ENCODE peak calls at places on chromosomes 7 and 10, in nine cellular contexts. Y is thyroid gland; J is neural progenitor cell; D is foreskin keratinocyte; K is CD8-positive, alpha-beta memory T cell; T is esophagus squamous epithelium; Q is HCT116; R is heart left ventricle; S is aorta. E is an unnamed sample. For H3K4me1, the result is how much of the 10 kb centered on the place peaks cover.

GRCh38 chr10:8499312-8499711 is 444.8 kb downstream of the GATA3 start:
- DNase-seq in Y (no peak), J (no peak), D (peak), K (no peak), T (no peak), Q (no peak), R (no peak), S (no peak), E (no peak)

GRCh38 chr7:6497637-6497905 is 49.8 kb upstream of the DAGLB start:
- DNase-seq in Y (no peak), J (no peak), D (no peak), K (no peak), T (no peak), Q (no peak), R (no peak), S (no peak), E (no peak)

GRCh38 chr7:43569424-43569823 is 13.5 kb upstream of the STK17A start:
- DNase-seq in Y (no peak), J (no peak), D (peak), K (no peak), T (no peak), Q (no peak), R (no peak), S (no peak), E (no peak)

GRCh38 chr10:61486738-61487396 is 33.7 kb upstream of the TMEM26 start:
- DNase-seq in Y (no peak), J (no peak), D (no peak), K (no peak), T (no peak), Q (no peak), R (no peak), S (no peak), E (no peak)

GRCh38 chr10:5511231-5511884 is 12.0 kb upstream of the CALML5 start:
- DNase-seq in Y (no peak), J (no peak), D (no peak), K (no peak), T (no peak), Q (no peak), R (no peak), S (peak), E (no peak)

GRCh38 chr7:135712182-135712782 is 15.7 kb downstream of the SLC13A4 start:
- DNase-seq in Y (no peak), J (no peak), D (no peak), K (no peak), T (no peak), Q (no peak), R (no peak), S (no peak), E (no peak)

GRCh38 chr10:120186506-120186905 is 270.5 kb upstream of the PLPP4 start:
- DNase-seq in Y (peak), J (no peak), D (no peak), K (no peak), T (no peak), Q (no peak), R (no peak), S (no peak), E (no peak)

GRCh38 chr7:151472644-151473380 is 32.9 kb upstream of the CRYGN start:
- DNase-seq in Y (no peak), J (no peak), D (no peak), K (no peak), T (no peak), Q (no peak), R (no peak), S (no peak), E (peak)

GRCh38 chr7:33669251-33669670 is 236.1 kb upstream of the BMPER start:
- DNase-seq in Y (no peak), J (no peak), D (peak), K (no peak), T (no peak), Q (no peak), R (no peak), S (no peak), E (no peak)

GRCh38 chr7:121394709-121395140 is 1.4 kb downstream of the FAM3C start:
- DNase-seq in Y (peak), J (no peak), D (no peak), K (no peak), T (no peak), Q (no peak), R (no peak), S (no peak), E (no peak)

GRCh38 chr10:35691522-35692236 is 49.6 kb upstream of the FZD8 start:
- DNase-seq in Y (no peak), J (peak), D (no peak), K (no peak), T (no peak), Q (no peak), R (no peak), S (no peak), E (peak)

GRCh38 chr10:29392376-29393021 is 103.6 kb downstream of the LYZL1 start:
- DNase-seq in Y (peak), J (peak), D (peak), K (peak), T (no peak), Q (no peak), R (no peak), S (no peak), E (peak)

GRCh38 chr7:538764-539685 is 19.4 kb upstream of the PDGFA start:
- DNase-seq in Y (no peak), J (no peak), D (peak), K (no peak), T (no peak), Q (no peak), R (no peak), S (no peak), E (peak)

GRCh38 chr7:2326960-2327359 is 12.7 kb upstream of the SNX8 start:
- DNase-seq in Y (no peak), J (no peak), D (no peak), K (no peak), T (no peak), Q (no peak), R (no peak), S (no peak), E (no peak)

DNA sequence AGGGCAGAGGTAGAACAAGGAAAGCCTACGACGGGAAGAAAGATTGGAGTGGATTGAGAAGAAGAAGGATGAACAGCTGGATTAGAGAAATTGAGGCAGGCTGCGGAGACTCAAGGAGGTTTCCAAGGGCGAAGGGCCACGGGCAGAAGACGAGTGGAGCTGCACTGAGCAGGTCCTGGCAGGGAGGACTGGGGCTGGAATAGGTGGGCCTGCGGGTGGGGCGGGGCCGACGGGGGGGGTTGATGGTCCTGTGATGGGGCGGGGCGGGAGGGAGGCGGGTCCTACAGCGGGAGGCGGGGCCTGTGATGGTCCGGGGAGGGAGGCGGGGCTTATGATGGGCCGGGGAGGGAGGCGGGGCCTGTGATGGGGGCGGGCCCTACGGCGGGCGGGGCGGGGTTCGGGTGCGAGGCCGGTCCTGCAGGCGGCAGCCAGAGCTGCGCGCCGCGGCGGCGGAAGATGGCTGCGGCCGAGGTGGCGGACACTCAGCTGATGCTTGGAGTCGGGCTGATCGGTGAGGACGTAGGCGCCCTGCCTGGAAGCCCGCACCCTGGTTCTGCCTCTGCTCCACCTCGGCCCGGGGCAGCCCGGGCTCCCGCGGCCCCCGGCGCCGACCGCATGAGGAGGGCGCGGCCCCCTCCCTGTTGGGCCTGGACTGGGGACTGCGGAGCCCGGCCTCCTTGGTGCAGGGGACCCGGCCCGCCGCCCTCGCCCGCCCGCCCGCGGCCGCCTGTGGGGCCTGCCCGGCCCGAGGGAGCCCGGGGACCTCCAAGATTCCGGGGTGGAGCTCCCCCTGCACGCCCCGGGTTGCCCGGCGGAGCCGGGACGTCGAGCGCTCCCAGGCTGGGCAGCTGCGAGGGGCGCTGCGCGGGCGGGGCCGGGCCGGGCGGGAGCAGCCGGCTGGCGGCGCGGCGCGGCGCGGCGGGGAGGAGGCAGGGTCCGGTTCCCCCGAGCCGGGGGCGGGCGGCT is at the start of gene DENND10:
- DNase-seq in Y (peak), J (peak), D (peak), K (peak), T (peak), Q (peak), R (peak), S (peak), E (peak)
- H3K27ac ChIP-seq in Y (peak), J (no peak), D (peak), K (no peak), T (peak), Q (peak), R (peak), S (no peak), E (no peak)

DNA sequence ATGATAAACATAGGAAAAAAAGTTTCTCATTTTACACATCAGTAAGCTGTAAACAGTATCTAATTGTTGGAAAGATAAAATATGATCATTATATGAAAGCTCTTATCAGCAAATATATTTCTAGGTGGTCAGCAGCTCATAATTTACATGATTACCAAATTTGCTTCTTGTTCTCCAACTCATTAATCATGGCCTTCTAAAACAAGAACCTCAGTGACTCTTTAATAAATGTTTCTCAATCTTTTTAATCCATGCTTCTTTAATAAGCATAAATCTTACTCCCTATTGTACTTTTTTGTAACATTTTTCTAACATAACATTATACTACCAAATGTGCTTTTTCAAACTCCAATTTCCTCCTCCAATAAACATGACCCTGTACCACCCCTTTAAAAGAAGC is 5.9 kb downstream of the ITGB1 start:
- DNase-seq in Y (no peak), J (no peak), D (no peak), K (no peak), T (no peak), Q (no peak), R (no peak), S (no peak), E (no peak)
- H3K4me1 ChIP-seq in Y (under half), J (half or more), D (half or more), K (half or more), T (half or more), Q (half or more), R (under half), S (under half), E (under half)

GRCh38 chr7:101977249-101977648 is 159.8 kb downstream of the CUX1 start:
- DNase-seq in Y (no peak), J (no peak), D (no peak), K (no peak), T (no peak), Q (no peak), R (no peak), S (no peak), E (no peak)

GRCh38 chr7:101974365-101974764 is 156.9 kb downstream of the CUX1 start:
- DNase-seq in Y (no peak), J (no peak), D (no peak), K (no peak), T (no peak), Q (no peak), R (no peak), S (no peak), E (no peak)

GRCh38 chr7:101983147-101983811 is 165.9 kb downstream of the CUX1 start:
- DNase-seq in Y (no peak), J (no peak), D (no peak), K (no peak), T (no peak), Q (no peak), R (no peak), S (no peak), E (no peak)

GRCh38 chr7:101975046-101975445 is 157.6 kb downstream of the CUX1 start:
- DNase-seq in Y (no peak), J (no peak), D (no peak), K (no peak), T (no peak), Q (no peak), R (no peak), S (no peak), E (no peak)

GRCh38 chr7:101978683-101979082 is 161.3 kb downstream of the CUX1 start:
- DNase-seq in Y (no peak), J (no peak), D (peak), K (no peak), T (no peak), Q (no peak), R (no peak), S (no peak), E (no peak)
- H3K27ac ChIP-seq in Y (no peak), J (no peak), D (no peak), K (no peak), T (no peak), Q (no peak), R (no peak), S (no peak), E (no peak)

GRCh38 chr10:74927701-74928100 is 101.3 kb downstream of the KAT6B start:
- DNase-seq in Y (no peak), J (no peak), D (peak), K (no peak), T (no peak), Q (no peak), R (no peak), S (no peak), E (no peak)
- H3K4me1 ChIP-seq in Y (half or more), J (under half), D (under half), K (under half), T (half or more), Q (under half), R (under half), S (under half), E (under half)

DNA sequence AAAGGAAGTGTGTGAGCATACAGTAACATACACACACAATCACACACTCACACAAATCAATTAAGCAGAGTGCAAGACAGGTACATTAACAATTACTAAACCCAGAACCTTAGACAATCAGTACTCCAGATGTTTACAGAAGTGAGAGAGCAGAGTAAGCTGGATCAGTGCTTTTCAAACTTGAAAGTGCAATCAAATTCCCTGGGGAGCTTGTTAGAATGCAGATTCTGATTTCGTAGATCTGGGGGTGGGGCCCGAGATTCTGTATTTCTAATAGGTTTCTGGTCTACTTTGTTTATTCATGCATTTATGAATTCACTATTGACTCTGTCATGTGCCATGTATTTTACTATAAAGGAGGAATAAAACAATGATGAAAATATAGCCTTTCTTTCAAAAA is 179.6 kb upstream of the PHYHIPL start:
- DNase-seq in Y (no peak), J (no peak), D (no peak), K (no peak), T (no peak), Q (no peak), R (no peak), S (no peak), E (no peak)
- H3K27ac ChIP-seq in Y (no peak), J (no peak), D (no peak), K (no peak), T (no peak), Q (no peak), R (no peak), S (peak), E (no peak)

GRCh38 chr7:155918720-155919399 is 106.6 kb upstream of the SHH start:
- DNase-seq in Y (peak), J (no peak), D (peak), K (no peak), T (peak), Q (peak), R (no peak), S (no peak), E (no peak)

GRCh38 chr7:155919400-155920067 is 107.3 kb upstream of the SHH start:
- DNase-seq in Y (no peak), J (no peak), D (no peak), K (no peak), T (no peak), Q (no peak), R (no peak), S (no peak), E (no peak)

GRCh38 chr7:155921086-155921803 is 109.0 kb upstream of the SHH start:
- DNase-seq in Y (no peak), J (no peak), D (no peak), K (no peak), T (no peak), Q (no peak), R (no peak), S (peak), E (no peak)

GRCh38 chr7:155921804-155922506 is 109.7 kb upstream of the SHH start:
- DNase-seq in Y (peak), J (no peak), D (peak), K (no peak), T (no peak), Q (peak), R (no peak), S (peak), E (peak)

GRCh38 chr7:155920068-155920461 is 107.8 kb upstream of the SHH start:
- DNase-seq in Y (no peak), J (no peak), D (no peak), K (no peak), T (no peak), Q (no peak), R (no peak), S (no peak), E (no peak)
- H3K4me1 ChIP-seq in Y (under half), J (under half), D (under half), K (under half), T (under half), Q (half or more), R (under half), S (under half), E (under half)

GRCh38 chr7:105019269-105019668 is 5.3 kb downstream of the KMT2E start:
- DNase-seq in Y (no peak), J (no peak), D (no peak), K (no peak), T (no peak), Q (no peak), R (no peak), S (no peak), E (no peak)

GRCh38 chr7:105024734-105025133 is 10.7 kb downstream of the KMT2E start:
- DNase-seq in Y (no peak), J (no peak), D (peak), K (no peak), T (no peak), Q (no peak), R (no peak), S (no peak), E (no peak)

GRCh38 chr7:105022458-105022857 is 8.5 kb downstream of the KMT2E start:
- DNase-seq in Y (no peak), J (no peak), D (no peak), K (no peak), T (no peak), Q (no peak), R (no peak), S (no peak), E (no peak)

GRCh38 chr7:105017263-105018051 is 3.5 kb downstream of the KMT2E start:
- DNase-seq in Y (no peak), J (no peak), D (no peak), K (peak), T (no peak), Q (no peak), R (no peak), S (no peak), E (no peak)

GRCh38 chr7:105020926-105021325 is 6.9 kb downstream of the KMT2E start:
- DNase-seq in Y (no peak), J (no peak), D (no peak), K (no peak), T (no peak), Q (no peak), R (no peak), S (no peak), E (no peak)
- H3K27ac ChIP-seq in Y (peak), J (no peak), D (no peak), K (no peak), T (peak), Q (no peak), R (no peak), S (no peak), E (no peak)